ENCODE peak calls at places on chromosomes 2 and 18, in eight cellular contexts. Q is neural crest cell, P is OCI-LY7, Y is PC-3, W is NCI-H1105 treated with DMSO at 0.1 percent for 48 hours, X is anterior cingulate cortex, M is D341Med, U is HTR-8/SVneo. L is an unnamed sample.

GRCh38 chr2:119049968-119050657 is 108.1 kb downstream of the MARCO start:
- DNase-seq in X (no peak), Q (no peak), Y (no peak), W (peak), P (peak), U (no peak), M (peak), L (no peak)

GRCh38 chr2:10412380-10412779 is 35.7 kb downstream of the ODC1 start:
- DNase-seq in M (no peak), Q (peak), X (no peak), W (peak), Y (peak), P (peak), U (peak), L (peak)

GRCh38 chr2:151976945-151977353 is 121.9 kb downstream of the CACNB4 start:
- DNase-seq in M (no peak), P (no peak), U (no peak), Q (no peak), X (no peak), W (no peak), Y (no peak), L (peak)

GRCh38 chr2:127995725-127996124 is 32.1 kb downstream of the SAP130 start:
- DNase-seq in W (no peak), U (no peak), M (no peak), P (no peak), X (no peak), Q (no peak), Y (no peak), L (no peak)

GRCh38 chr18:3246636-3247242 is 862 bp upstream of the MYL12A start:
- DNase-seq in Y (peak), M (no peak), U (no peak), P (no peak), W (no peak), Q (no peak), X (peak), L (peak)

GRCh38 chr2:233152541-233152940 is 92.4 kb downstream of the INPP5D start:
- DNase-seq in U (no peak), Q (no peak), W (peak), P (no peak), Y (no peak), X (peak), M (no peak), L (no peak)

GRCh38 chr2:45808294-45808693 is 156.8 kb downstream of the PRKCE start:
- DNase-seq in Q (no peak), X (no peak), M (no peak), W (peak), Y (no peak), P (no peak), U (no peak), L (no peak)

GRCh38 chr2:223460774-223461211 is 141.4 kb downstream of the SCG2 start:
- DNase-seq in W (peak), Y (peak), X (no peak), P (no peak), Q (no peak), M (no peak), U (peak), L (no peak)

GRCh38 chr2:64354857-64355680 is 98.9 kb upstream of the LGALSL start:
- DNase-seq in Y (peak), Q (no peak), P (no peak), W (no peak), U (peak), M (no peak), X (no peak), L (no peak)

GRCh38 chr2:234404957-234405356 is 91.9 kb downstream of the ARL4C start:
- DNase-seq in U (no peak), W (no peak), M (no peak), Y (no peak), X (no peak), P (no peak), Q (no peak), L (no peak)

L was measured in MM.1S.